ENCODE peak calls at places on chromosomes 2 and 18, in four cellular contexts. O is astrocyte of the spinal cord; X is EH; Q is stimulated activated CD4-positive, alpha-beta T cell treated with anti-CD3 and anti-CD28 coated beads, TNF-alpha, amount 100 ng/mL, for 24 hours. P is an unnamed sample.

GRCh38 chr2:155310589-155310988 is 612.1 kb downstream of the KCNJ3 start:
- DNase-seq in X (no peak), Q (no peak), O (peak; percentile 46), P (peak; percentile 4)

GRCh38 chr2:202760848-202761247 is 110.7 kb downstream of the ICA1L start:
- DNase-seq in O (no peak), Q (no peak), X (no peak), P (no peak)

GRCh38 chr2:70999362-70999761 is 4.7 kb upstream of the TEX261 start:
- DNase-seq in X (no peak), Q (no peak), O (no peak), P (no peak)

GRCh38 chr18:41113885-41114482 is 841.0 kb upstream of the PIK3C3 start:
- DNase-seq in Q (no peak), O (peak; percentile 73), X (peak; percentile 10), P (no peak)

GRCh38 chr2:36965196-36965595 is 1.1 kb downstream of the STRN start:
- DNase-seq in O (peak; percentile 8), X (peak; percentile 4), Q (no peak), P (no peak)

GRCh38 chr2:15363142-15363541 is 198.0 kb downstream of the NBAS start:
- DNase-seq in X (peak; percentile 73), Q (no peak), O (peak; percentile 25), P (no peak)

GRCh38 chr2:20624156-20624883 is 26.6 kb downstream of the HS1BP3 start:
- DNase-seq in Q (no peak), X (no peak), O (no peak), P (no peak)

GRCh38 chr2:175567435-175568061 is 386.0 kb upstream of the ATP5MC3 start:
- DNase-seq in Q (no peak), O (no peak), X (peak; percentile 7), P (peak; percentile 3)

GRCh38 chr18:65938592-65939372 is 188.0 kb downstream of the CDH7 start:
- DNase-seq in X (no peak), O (peak; percentile 31), Q (no peak), P (peak; percentile 0)

GRCh38 chr2:95075440-95075885 is 46.1 kb downstream of the MRPS5 start:
- DNase-seq in X (no peak), O (no peak), Q (no peak), P (no peak)

GRCh38 chr2:58708565-58708964 is 467.4 kb upstream of the FANCL start:
- DNase-seq in O (no peak), X (no peak), Q (no peak), P (no peak)

GRCh38 chr2:46632349-46632748 is 153.0 kb downstream of the TMEM247 start:
- DNase-seq in Q (no peak), O (peak; percentile 79), X (peak; percentile 80), P (peak; percentile 81)

GRCh38 chr18:70384181-70384790 is 95.4 kb downstream of the SOCS6 start:
- DNase-seq in Q (no peak), X (peak; percentile 89), O (peak; percentile 32), P (peak; percentile 15)

GRCh38 chr2:144770616-144771230 is 250.8 kb upstream of the ZEB2 start:
- DNase-seq in O (no peak), Q (no peak), X (no peak), P (no peak)

GRCh38 chr2:44441200-44441599 is 79.5 kb downstream of the CAMKMT start:
- DNase-seq in Q (no peak), O (no peak), X (no peak), P (no peak)

GRCh38 chr2:69773201-69773600 is 31.3 kb downstream of the ANXA4 start:
- DNase-seq in Q (no peak), O (peak; percentile 43), X (peak; percentile 51), P (peak; percentile 45)

GRCh38 chr2:152098033-152098797 is 629 bp downstream of the CACNB4 start:
- DNase-seq in O (no peak), Q (no peak), X (peak; percentile 23), P (no peak)

GRCh38 chr18:74832999-74833398 is 235.3 kb downstream of the ZNF407 start:
- DNase-seq in X (no peak), O (no peak), Q (no peak), P (no peak)

GRCh38 chr2:126836761-126837679 is 61.7 kb upstream of the TEX51 start:
- DNase-seq in Q (no peak), X (no peak), O (no peak), P (no peak)

GRCh38 chr2:163191372-163191771 is 352.8 kb upstream of the KCNH7 start:
- DNase-seq in O (peak; percentile 61), Q (no peak), X (peak; percentile 52), P (peak; percentile 57)

GRCh38 chr2:96169868-96170507 is 24.7 kb upstream of the DUSP2 start:
- DNase-seq in O (no peak), X (no peak), Q (no peak), P (no peak)

GRCh38 chr2:74671479-74671878 is 17.4 kb downstream of the SEMA4F start:
- DNase-seq in X (peak; percentile 85), O (peak; percentile 40), Q (no peak), P (no peak)

GRCh38 chr2:133434962-133435668 is 133.1 kb downstream of the NCKAP5 start:
- DNase-seq in X (peak; percentile 85), O (peak; percentile 62), Q (no peak), P (peak; percentile 52)

GRCh38 chr2:205902041-205902898 is 183.7 kb downstream of the INO80D start:
- DNase-seq in X (peak; percentile 48), Q (no peak), O (no peak), P (peak; percentile 7)

GRCh38 chr2:146989726-146990125 is 855.1 kb upstream of the ACVR2A start:
- DNase-seq in X (no peak), O (peak; percentile 32), Q (no peak), P (no peak)

GRCh38 chr2:1811971-1812350 is 67.6 kb upstream of the PXDN start:
- DNase-seq in Q (no peak), O (no peak), X (no peak), P (no peak)

GRCh38 chr18:5440297-5440696 is 103.5 kb downstream of the EPB41L3 start:
- DNase-seq in O (no peak), Q (no peak), X (no peak), P (no peak)

GRCh38 chr18:46718501-46719341 is 38.1 kb downstream of the ST8SIA5 start:
- DNase-seq in O (peak; percentile 87), Q (no peak), X (peak; percentile 60), P (peak; percentile 62)

GRCh38 chr2:219159771-219160185 is 837 bp downstream of the NHEJ1 start:
- DNase-seq in O (no peak), Q (no peak), X (no peak), P (no peak)

GRCh38 chr2:101752708-101753107 is 55.2 kb downstream of the MAP4K4 start:
- DNase-seq in O (no peak), X (peak; percentile 39), Q (no peak), P (peak; percentile 76)

GRCh38 chr2:105989070-105989469 is 205.0 kb downstream of the UXS1 start:
- DNase-seq in Q (no peak), X (no peak), O (no peak), P (no peak)

GRCh38 chr2:86622878-86623548 is 652 bp downstream of the RNF103 start:
- DNase-seq in X (no peak), Q (peak; percentile 14), O (peak; percentile 25), P (peak; percentile 61)

GRCh38 chr2:110828330-110828729 is 96.0 kb downstream of the ACOXL start:
- DNase-seq in X (no peak), Q (no peak), O (no peak), P (no peak)

P was measured in lung microvascular endothelial cell.